ENCODE peak calls at places on chromosome 1, in six cellular contexts. Z, C, D, H, X and F are unnamed samples.

GRCh38 chr1:215376544-215377264 is 190.4 kb upstream of the KCTD3 start:
- DNase-seq in Z (no peak), C (no peak), D (no peak), H (no peak), X (no peak), F (no peak)

GRCh38 chr1:8463144-8463927 is 145.4 kb downstream of the SLC45A1 start:
- DNase-seq in Z (no peak), C (no peak), D (no peak), H (no peak), X (no peak), F (no peak)

GRCh38 chr1:42943166-42943565 is 15.5 kb downstream of the SLC2A1 start:
- DNase-seq in Z (no peak), C (no peak), D (no peak), H (no peak), X (no peak), F (peak)

GRCh38 chr1:88802950-88803349 is 88.4 kb downstream of the GTF2B start:
- DNase-seq in Z (no peak), C (no peak), D (no peak), H (no peak), X (no peak), F (no peak)

GRCh38 chr1:23178931-23179330 is 10.3 kb upstream of the LUZP1 start:
- DNase-seq in Z (no peak), C (peak), D (no peak), H (no peak), X (no peak), F (no peak)

GRCh38 chr1:28886731-28887417 is 27.5 kb upstream of the EPB41 start:
- DNase-seq in Z (no peak), C (peak), D (peak), H (peak), X (peak), F (peak)

GRCh38 chr1:6271001-6271400 is 10.1 kb upstream of the GPR153 start:
- DNase-seq in Z (no peak), C (no peak), D (no peak), H (no peak), X (no peak), F (no peak)

GRCh38 chr1:92091625-92092024 is 11.5 kb downstream of the BTBD8 start:
- DNase-seq in Z (no peak), C (no peak), D (no peak), H (no peak), X (no peak), F (no peak)